ENCODE peak calls at places on chromosomes 13 and 19, in seven cellular contexts. Z is H1, B is H9, L is IMR-90, M is neuronal stem cell, H is mesenchymal stem cell, R is mesendoderm. T is an unnamed sample.

GRCh38 chr19:8702350-8702749 is 3.8 kb upstream of the ACTL9 start:
- DNase-seq in Z (no peak), B (no peak), L (no peak), M (no peak), H (no peak), R (no peak), T (no peak)

GRCh38 chr19:907183-907853 is 5.7 kb downstream of the R3HDM4 start:
- DNase-seq in Z (no peak), B (no peak), L (no peak), M (no peak), H (no peak), R (no peak), T (no peak)

GRCh38 chr19:35073516-35073915 is 32.0 kb downstream of the HPN start:
- DNase-seq in Z (no peak), B (no peak), L (no peak), M (no peak), H (no peak), R (no peak), T (no peak)

GRCh38 chr19:41995959-41996797 is 2.1 kb upstream of the ATP1A3 start:
- DNase-seq in Z (no peak), B (peak; percentile 69), L (no peak), M (peak; percentile 64), H (no peak), R (peak; percentile 89), T (no peak)

GRCh38 chr19:38457202-38457601 is 23.7 kb downstream of the RYR1 start:
- DNase-seq in Z (no peak), B (no peak), L (no peak), M (no peak), H (no peak), R (no peak), T (no peak)

GRCh38 chr19:38277969-38278680 is 13.8 kb downstream of the SPINT2 start:
- DNase-seq in Z (no peak), B (no peak), L (peak; percentile 35), M (no peak), H (peak; percentile 43), R (peak; percentile 63), T (peak; percentile 80)

GRCh38 chr19:46863818-46864629 is 3.2 kb downstream of the ARHGAP35 start:
- DNase-seq in Z (peak; percentile 44), B (peak; percentile 66), L (peak; percentile 61), M (peak; percentile 70), H (peak; percentile 46), R (peak; percentile 87), T (no peak)

GRCh38 chr19:16017138-16017490 is 59.2 kb upstream of the TPM4 start:
- DNase-seq in Z (no peak), B (no peak), L (no peak), M (no peak), H (no peak), R (no peak), T (no peak)

GRCh38 chr13:109835321-109835720 is 48.9 kb upstream of the IRS2 start:
- DNase-seq in Z (no peak), B (no peak), L (peak; percentile 38), M (no peak), H (no peak), R (no peak), T (no peak)

GRCh38 chr13:33193428-33193974 is 92.1 kb downstream of the STARD13 start:
- DNase-seq in Z (no peak), B (no peak), L (no peak), M (peak; percentile 33), H (no peak), R (peak; percentile 76), T (no peak)

GRCh38 chr13:52452470-52452869 is 2.0 kb upstream of the VPS36 start:
- DNase-seq in Z (no peak), B (no peak), L (no peak), M (no peak), H (no peak), R (no peak), T (no peak)
- H2AK5ac ChIP-seq in Z (no peak overlapping the region), B (no peak overlapping the region), L (no peak overlapping the region), M (no peak overlapping the region), H (no peak overlapping the region), R (no peak overlapping the region), T (no peak overlapping the region)

GRCh38 chr19:43762814-43763213 is 8.1 kb upstream of the SMG9 start:
- DNase-seq in Z (no peak), B (no peak), L (no peak), M (no peak), H (no peak), R (no peak), T (no peak)

GRCh38 chr19:43766755-43767043 is 11.9 kb upstream of the SMG9 start:
- DNase-seq in Z (no peak), B (no peak), L (no peak), M (no peak), H (no peak), R (no peak), T (no peak)

GRCh38 chr19:43765109-43765876 is 10.5 kb upstream of the SMG9 start:
- DNase-seq in Z (no peak), B (peak; percentile 60), L (peak; percentile 97), M (no peak), H (peak; percentile 98), R (peak; percentile 89), T (peak; percentile 95)

GRCh38 chr19:43760941-43761340 is 6.2 kb upstream of the SMG9 start:
- DNase-seq in Z (no peak), B (no peak), L (peak; percentile 37), M (no peak), H (no peak), R (no peak), T (no peak)

DNA sequence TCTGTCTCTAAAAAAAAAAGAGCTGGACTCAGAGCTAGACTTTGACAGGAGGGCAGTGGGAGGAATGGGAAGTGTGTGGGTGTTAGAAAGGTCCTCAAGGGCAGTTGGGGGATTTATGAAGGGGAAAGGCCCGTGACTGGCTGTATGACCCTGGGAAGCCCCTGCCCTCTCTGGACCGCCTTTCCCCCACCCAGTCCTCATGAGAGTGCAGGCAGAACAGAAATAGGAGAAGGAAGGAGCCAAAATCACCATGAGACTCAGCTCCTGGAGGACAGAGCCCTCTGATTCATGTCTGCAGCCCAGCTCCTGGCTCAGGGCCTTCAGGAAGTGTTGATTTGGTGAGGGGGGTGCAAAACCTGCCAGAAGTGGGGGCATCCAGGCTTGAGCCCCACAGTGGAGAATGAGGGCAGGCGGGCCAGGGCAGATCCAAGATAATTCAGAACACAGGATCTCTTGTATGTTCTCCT is 8.7 kb upstream of the SMG9 start:
- DNase-seq in Z (no peak), B (no peak), L (peak; percentile 45), M (no peak), H (no peak), R (no peak), T (peak; percentile 35)
- H4K8ac ChIP-seq in Z (peak overlapping the region; percentile 36), B (no peak overlapping the region), L (peak overlapping the region; percentile 72), M (no peak overlapping the region), H (peak overlapping the region; percentile 62), R (no peak overlapping the region), T (no peak overlapping the region)

DNA sequence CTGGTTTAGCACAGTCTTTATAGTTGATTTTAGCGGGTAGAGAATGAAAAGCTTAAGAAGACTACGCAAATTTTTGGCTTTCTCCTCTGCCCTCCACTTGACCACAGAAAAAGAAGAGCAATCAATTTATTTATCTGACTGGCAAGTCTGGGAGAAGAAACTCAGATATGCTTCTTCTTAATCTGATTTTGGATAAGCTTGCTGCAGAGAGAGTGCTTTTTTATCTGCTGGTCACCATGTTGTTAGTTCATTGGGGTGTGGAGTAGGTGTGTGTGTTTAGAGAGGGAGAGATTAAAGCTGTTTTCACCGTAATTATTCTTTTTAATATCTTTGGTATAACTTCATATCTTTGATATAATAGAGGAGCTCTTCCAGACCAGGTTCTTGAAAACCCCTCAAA is 471.4 kb upstream of the SLC10A2 start:
- DNase-seq in Z (no peak), B (no peak), L (no peak), M (no peak), H (no peak), R (peak; percentile 57), T (no peak)
- H2AK5ac ChIP-seq in Z (no peak overlapping the region), B (no peak overlapping the region), L (no peak overlapping the region), M (no peak overlapping the region), H (no peak overlapping the region), R (no peak overlapping the region), T (no peak overlapping the region)

GRCh38 chr19:31430381-31430780 is 81.1 kb upstream of the TSHZ3 start:
- DNase-seq in Z (no peak), B (no peak), L (no peak), M (no peak), H (no peak), R (no peak), T (peak; percentile 67)

GRCh38 chr19:31432411-31432810 is 83.2 kb upstream of the TSHZ3 start:
- DNase-seq in Z (no peak), B (no peak), L (no peak), M (no peak), H (no peak), R (no peak), T (no peak)

GRCh38 chr19:31423896-31424295 is 74.7 kb upstream of the TSHZ3 start:
- DNase-seq in Z (no peak), B (no peak), L (no peak), M (no peak), H (no peak), R (no peak), T (no peak)

GRCh38 chr19:31427857-31428256 is 78.6 kb upstream of the TSHZ3 start:
- DNase-seq in Z (no peak), B (no peak), L (no peak), M (no peak), H (no peak), R (no peak), T (no peak)
- H4K8ac ChIP-seq in Z (no peak overlapping the region), B (no peak overlapping the region), L (no peak overlapping the region), M (no peak overlapping the region), H (no peak overlapping the region), R (no peak overlapping the region), T (no peak overlapping the region)

DNA sequence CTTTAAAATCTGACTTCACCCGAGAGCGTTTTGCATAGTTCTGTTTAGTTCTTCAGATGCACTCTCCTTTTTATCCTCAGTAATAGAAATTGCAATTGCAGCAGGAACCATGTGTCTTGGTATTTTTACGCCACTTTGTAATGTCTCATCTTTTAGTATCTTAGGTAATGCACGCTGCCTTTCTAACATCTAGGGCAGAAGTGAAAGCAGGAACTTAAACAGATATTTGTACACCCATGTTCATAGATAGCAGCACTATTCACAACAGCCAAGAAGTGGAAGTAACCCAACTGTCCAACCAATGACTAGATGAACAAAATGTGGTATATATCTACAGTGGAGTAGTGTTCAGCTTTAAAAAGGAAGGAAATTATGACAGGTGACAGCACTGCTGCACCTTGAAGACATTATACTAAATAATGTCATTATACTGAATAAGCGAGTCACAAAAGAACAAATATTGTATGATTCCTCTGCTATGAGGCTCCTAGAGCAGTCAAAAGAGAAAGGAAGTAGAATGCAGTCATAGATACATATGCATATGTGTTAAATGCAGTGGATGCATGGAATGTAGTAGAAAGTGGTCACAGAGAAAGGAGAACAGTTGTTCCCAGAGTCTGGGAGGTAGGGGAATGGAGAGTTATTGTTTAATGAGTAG is 105.9 kb upstream of the GJB6 start:
- DNase-seq in Z (no peak), B (no peak), L (no peak), M (no peak), H (no peak), R (no peak), T (no peak)
- H2AK5ac ChIP-seq in Z (no peak overlapping the region), B (no peak overlapping the region), L (no peak overlapping the region), M (no peak overlapping the region), H (no peak overlapping the region), R (no peak overlapping the region), T (no peak overlapping the region)

DNA sequence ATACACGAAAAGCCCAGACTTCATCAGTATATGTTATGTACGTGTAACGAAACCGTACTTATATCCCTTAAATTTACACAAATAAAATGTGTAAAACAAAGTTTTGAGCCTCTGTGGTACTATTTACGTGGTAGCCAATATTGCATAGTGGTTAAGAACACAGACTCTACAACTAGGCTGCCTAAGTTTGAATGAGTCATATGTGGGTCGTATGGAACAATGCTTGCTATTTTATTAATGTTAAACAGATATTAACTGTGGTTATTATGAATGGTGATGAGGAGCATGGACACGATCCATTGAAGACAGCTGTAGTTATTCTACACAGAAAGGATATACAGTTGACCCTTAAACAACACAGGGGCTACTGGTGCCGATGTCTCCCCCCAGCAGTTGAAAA is 42.5 kb downstream of the DPY19L3 start:
- DNase-seq in Z (no peak), B (no peak), L (peak; percentile 15), M (no peak), H (no peak), R (no peak), T (peak; percentile 65)
- H4K8ac ChIP-seq in Z (no peak overlapping the region), B (no peak overlapping the region), L (no peak overlapping the region), M (no peak overlapping the region), H (no peak overlapping the region), R (no peak overlapping the region), T (no peak overlapping the region)

T was measured in trophoblast cell.